ENCODE peak calls at places on chromosomes 1 and 21, in ten cellular contexts. M is cardiac muscle cell; Y is tibial nerve; F is GM23338; Z is IMR-90; C is pancreas; H is CD4-positive, alpha-beta T cell; X is left ventricle myocardium inferior; B is thyroid gland; I is upper lobe of right lung. G is an unnamed sample. For H3K27me3, the result is how much of the 10 kb centered on the place peaks cover.

GRCh38 chr1:215517441-215517891 is 49.6 kb upstream of the KCTD3 start:
- DNase-seq in B (no peak), X (no peak), F (peak), C (no peak), Y (no peak), H (no peak), I (no peak), M (peak), Z (peak), G (no peak)

GRCh38 chr1:239418683-239419082 is 32.3 kb downstream of the CHRM3 start:
- DNase-seq in Z (no peak), B (no peak), I (no peak), C (no peak), F (no peak), M (no peak), H (no peak), X (no peak), Y (no peak), G (no peak)

GRCh38 chr1:234532511-234532922 is 53.5 kb upstream of the TARBP1 start:
- DNase-seq in I (no peak), Y (no peak), B (peak), X (no peak), H (no peak), M (no peak), C (no peak), Z (no peak), F (no peak), G (no peak)

GRCh38 chr1:65558215-65558614 is 137.7 kb downstream of the LEPR start:
- DNase-seq in X (no peak), Y (no peak), H (no peak), F (no peak), Z (no peak), C (no peak), M (no peak), I (no peak), B (no peak), G (no peak)

GRCh38 chr1:95323117-95323516 is 89.1 kb downstream of the RWDD3 start:
- DNase-seq in B (no peak), Y (no peak), C (no peak), M (no peak), X (no peak), F (no peak), I (no peak), Z (no peak), H (no peak), G (no peak)

GRCh38 chr1:201656670-201657032 is 117.7 kb downstream of the NAV1 start:
- DNase-seq in Z (peak), B (peak), I (no peak), F (no peak), Y (no peak), X (peak), C (no peak), H (no peak), M (peak), G (no peak)

GRCh38 chr1:29325675-29326074 is 89.4 kb downstream of the PTPRU start:
- DNase-seq in F (no peak), X (peak), H (no peak), B (no peak), M (no peak), Z (no peak), I (peak), Y (no peak), C (no peak), G (peak)

GRCh38 chr1:72777918-72778317 is 495.6 kb upstream of the NEGR1 start:
- DNase-seq in F (peak), Z (no peak), M (peak), Y (no peak), I (no peak), H (no peak), X (no peak), B (no peak), C (no peak), G (no peak)

GRCh38 chr21:26519142-26519541 is 53.9 kb downstream of the CYYR1 start:
- DNase-seq in F (no peak), I (no peak), C (no peak), Y (no peak), Z (no peak), M (no peak), B (no peak), H (no peak), X (no peak), G (no peak)

GRCh38 chr21:41489329-41489728 is 18.6 kb downstream of the TMPRSS2 start:
- DNase-seq in X (no peak), H (no peak), Z (no peak), C (no peak), I (peak), F (no peak), B (no peak), Y (no peak), M (no peak), G (no peak)

GRCh38 chr1:247415423-247416361 is at the start of gene NLRP3:
- DNase-seq in Y (no peak), Z (no peak), H (peak), I (peak), X (peak), M (no peak), C (no peak), F (peak), B (no peak), G (peak)

GRCh38 chr1:167562697-167563096 is 9.1 kb upstream of the CREG1 start:
- DNase-seq in Y (no peak), M (no peak), H (no peak), I (no peak), B (no peak), C (no peak), Z (peak), X (no peak), F (no peak), G (no peak)

GRCh38 chr1:195637474-195637873 is 970.8 kb downstream of the KCNT2 start:
- DNase-seq in H (no peak), Y (no peak), B (no peak), F (no peak), M (no peak), I (no peak), X (no peak), C (no peak), Z (peak), G (no peak)

GRCh38 chr1:216430744-216431143 is 7.5 kb upstream of the USH2A start:
- DNase-seq in Y (no peak), I (no peak), M (no peak), X (no peak), B (no peak), Z (no peak), F (no peak), C (no peak), H (no peak), G (no peak)

GRCh38 chr1:92167151-92167550 is 50.6 kb upstream of the C1orf146 start:
- DNase-seq in B (no peak), C (no peak), F (no peak), Z (no peak), M (no peak), Y (no peak), X (no peak), I (no peak), H (no peak), G (no peak)

GRCh38 chr1:162081316-162081715 is 11.8 kb downstream of the NOS1AP start:
- DNase-seq in M (no peak), Z (no peak), B (no peak), F (no peak), H (no peak), Y (no peak), C (no peak), X (no peak), I (no peak), G (no peak)

GRCh38 chr1:157442065-157442464 is 110.2 kb downstream of the FCRL5 start:
- DNase-seq in C (no peak), Z (no peak), M (no peak), Y (no peak), B (no peak), X (no peak), H (no peak), I (no peak), F (no peak), G (no peak)

GRCh38 chr1:87330201-87330953 is 1.7 kb downstream of the LMO4 start:
- DNase-seq in F (peak), X (no peak), M (peak), B (peak), I (no peak), H (no peak), Z (peak), Y (no peak), C (no peak), G (peak)

GRCh38 chr1:153509729-153510354 is 25.9 kb downstream of the S100A6 start:
- DNase-seq in X (no peak), B (no peak), H (peak), Y (no peak), C (no peak), M (peak), F (peak), I (peak), Z (no peak), G (no peak)

GRCh38 chr1:236288620-236288976 is 6.8 kb upstream of the ERO1B start:
- DNase-seq in Y (no peak), F (no peak), H (no peak), I (no peak), B (no peak), M (no peak), Z (no peak), C (no peak), X (no peak), G (no peak)

GRCh38 chr1:21605964-21606705 is 63.0 kb downstream of the RAP1GAP start:
- DNase-seq in Z (no peak), X (no peak), M (no peak), F (no peak), B (peak), I (peak), C (peak), Y (no peak), H (no peak), G (no peak)

GRCh38 chr1:32878637-32879041 is 7.7 kb upstream of the HPCA start:
- DNase-seq in M (no peak), F (no peak), I (peak), Y (no peak), C (no peak), X (no peak), Z (no peak), B (no peak), H (no peak), G (no peak)

GRCh38 chr1:198201956-198202784 is 45.4 kb downstream of the NEK7 start:
- DNase-seq in H (no peak), I (no peak), F (no peak), C (no peak), B (peak), Z (no peak), X (no peak), Y (no peak), M (no peak), G (no peak)

GRCh38 chr1:12407050-12407961 is 177.5 kb downstream of the VPS13D start:
- DNase-seq in C (no peak), H (no peak), I (no peak), Y (no peak), X (no peak), B (peak), F (peak), Z (peak), M (no peak), G (no peak)

GRCh38 chr1:185367218-185367617 is 50.2 kb upstream of the IVNS1ABP start:
- DNase-seq in C (no peak), H (no peak), M (no peak), B (no peak), X (no peak), F (no peak), I (no peak), Z (no peak), Y (no peak), G (no peak)

GRCh38 chr1:95058974-95059373 is 13.8 kb downstream of the ALG14 start:
- DNase-seq in Z (no peak), I (no peak), B (no peak), X (no peak), C (no peak), Y (no peak), F (no peak), M (no peak), H (no peak), G (no peak)

GRCh38 chr1:38953433-38953860 is 11.8 kb upstream of the RHBDL2 start:
- DNase-seq in X (no peak), H (no peak), I (no peak), F (peak), M (no peak), Y (no peak), B (no peak), Z (no peak), C (no peak), G (no peak)

DNA sequence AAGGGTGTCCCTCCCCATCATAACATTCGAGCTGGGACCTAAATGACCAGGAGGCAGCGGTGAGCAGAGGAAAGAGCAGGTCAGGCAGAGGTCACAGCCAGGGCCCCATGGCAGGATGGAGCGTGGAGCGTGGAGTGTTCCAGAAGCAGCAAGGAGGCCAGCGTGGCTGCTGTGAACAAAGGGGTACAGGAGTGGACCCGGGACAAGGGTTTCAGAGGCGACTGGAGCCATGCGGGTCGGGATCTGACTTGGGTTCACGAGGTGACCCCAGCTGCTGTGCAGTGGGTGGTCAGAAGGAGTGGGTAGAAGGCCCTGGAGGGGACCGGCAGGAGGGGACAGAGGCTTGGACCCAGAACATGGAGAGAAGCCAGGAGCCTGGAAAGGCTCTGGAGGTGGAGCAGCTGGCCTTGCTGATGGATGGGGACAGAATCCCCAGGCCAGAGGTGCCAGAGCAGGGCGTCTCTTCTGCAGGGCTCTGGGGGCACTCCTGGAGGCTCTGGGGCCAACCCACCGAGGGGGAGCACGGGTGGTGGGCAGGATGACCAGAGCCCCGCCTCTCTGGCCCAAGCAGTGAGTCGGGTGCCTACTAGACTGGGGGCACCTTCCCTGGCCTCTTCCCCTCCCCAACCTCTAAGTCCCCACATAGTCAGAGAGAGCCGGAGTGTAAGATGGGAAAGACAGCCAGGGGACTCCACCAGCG is 2.3 kb downstream of the CHD5 start:
- DNase-seq in X (no peak), H (no peak), Y (no peak), M (no peak), Z (no peak), C (no peak), B (no peak), I (no peak), F (no peak), G (no peak)
- H3K27me3 ChIP-seq in X (half or more), H (half or more), Y (half or more), M (half or more), Z (half or more), C (under half), B (under half), I (half or more), F (half or more), G (half or more)

GRCh38 chr1:160400284-160400645 is at the start of gene VANGL2:
- DNase-seq in X (peak), I (peak), F (peak), B (peak), C (peak), Y (no peak), Z (peak), M (peak), H (peak), G (peak)
- H3K27me3 ChIP-seq in X (under half), I (under half), F (under half), B (under half), C (under half), Y (under half), Z (under half), M (under half), H (under half), G (under half)

GRCh38 chr1:10791117-10791951 is 5.1 kb downstream of the CASZ1 start:
- DNase-seq in B (no peak), Y (no peak), I (no peak), M (no peak), F (no peak), X (no peak), H (no peak), Z (no peak), C (no peak), G (no peak)
- H3K27me3 ChIP-seq in B (under half), Y (half or more), I (under half), M (under half), F (under half), X (under half), H (half or more), Z (half or more), C (under half), G (half or more)

DNA sequence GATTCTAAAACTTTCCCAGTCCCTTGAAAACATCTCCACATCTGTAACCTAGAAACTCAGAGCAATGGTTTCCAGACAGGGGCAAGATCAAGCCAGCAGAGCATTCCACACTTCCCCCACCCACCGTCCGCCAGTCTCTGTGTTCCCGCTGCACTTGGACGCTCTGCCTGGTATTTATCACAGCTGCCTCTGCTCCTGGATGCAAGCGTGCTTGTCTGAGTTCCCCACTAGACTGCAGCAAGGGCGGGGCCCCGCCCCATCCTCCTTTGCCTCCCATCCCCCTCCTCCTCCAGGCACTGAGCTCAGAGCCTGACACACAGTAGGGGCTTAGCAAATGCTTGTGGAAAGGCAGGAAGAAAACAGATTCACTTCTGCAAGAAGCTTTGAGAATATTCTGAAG is 111.4 kb upstream of the ZC3H12A start:
- DNase-seq in C (no peak), X (no peak), F (peak), I (no peak), M (peak), Y (no peak), H (no peak), Z (no peak), B (no peak), G (no peak)
- H3K27me3 ChIP-seq in C (under half), X (half or more), F (under half), I (under half), M (under half), Y (under half), H (under half), Z (under half), B (under half), G (half or more)

DNA sequence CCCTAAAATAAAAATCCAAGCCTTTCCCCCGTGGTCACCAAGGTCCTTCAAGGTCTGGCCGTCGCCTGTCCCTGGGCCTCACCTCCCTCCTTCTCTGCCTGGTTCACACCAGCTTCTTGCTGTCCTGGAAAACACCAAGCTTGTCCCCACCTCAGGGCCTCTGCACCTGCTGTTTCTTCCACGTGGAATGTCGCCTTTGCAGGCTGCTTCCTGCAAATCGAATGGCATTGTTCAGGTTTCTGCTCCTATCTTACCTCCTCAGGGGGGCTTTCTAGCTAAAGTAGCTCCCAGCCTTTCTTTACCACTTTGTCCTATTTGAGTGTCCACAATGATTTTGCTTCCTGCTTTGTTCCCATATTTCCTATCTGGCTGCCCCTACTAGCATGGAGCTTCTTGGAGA is 3.3 kb upstream of the CASZ1 start:
- DNase-seq in I (no peak), H (no peak), Y (no peak), B (no peak), Z (no peak), F (no peak), M (no peak), C (no peak), X (no peak), G (no peak)
- H3K27me3 ChIP-seq in I (under half), H (under half), Y (half or more), B (under half), Z (half or more), F (under half), M (under half), C (under half), X (under half), G (half or more)

DNA sequence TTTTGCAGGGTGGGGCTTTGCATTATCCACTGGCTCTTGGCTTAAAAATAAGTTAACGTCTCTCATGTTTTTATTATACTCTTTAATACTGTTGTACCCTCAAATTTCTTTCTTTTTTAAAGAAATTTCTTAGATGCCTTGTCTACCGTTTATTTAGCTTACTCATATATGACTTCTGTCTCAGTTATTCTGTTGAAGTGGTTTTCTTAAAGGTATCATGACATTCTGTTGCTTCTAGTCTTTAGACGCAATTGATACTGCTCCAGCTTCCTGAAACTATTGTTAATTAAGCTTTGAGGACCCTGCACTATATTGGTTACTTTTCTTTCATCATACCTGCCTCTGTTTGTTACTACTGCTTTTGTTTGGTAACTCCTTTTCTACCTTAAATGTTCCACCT is 11.7 kb downstream of the PKN2 start:
- DNase-seq in C (no peak), B (no peak), F (no peak), Y (no peak), I (no peak), H (no peak), M (no peak), X (no peak), Z (peak), G (no peak)
- H3K27me3 ChIP-seq in C (under half), B (under half), F (under half), Y (under half), I (under half), H (under half), M (under half), X (under half), Z (under half), G (under half)